ENCODE peak calls at places on chromosome 2, in seven cellular contexts. One of them, this sample, is unnamed.

GRCh38 chr2:25714740-25715139 is 41.4 kb upstream of the DTNB start:
- DNase-seq in fibroblast of villous mesenchyme: peak; percentile 8
- DNase-seq in RWPE1: no peak
- DNase-seq in spleen: no peak
- DNase-seq in mesothelial cell of epicardium: no peak
- DNase-seq in endothelial cell of umbilical vein: no peak
- DNase-seq in foreskin fibroblast: peak; percentile 66
- DNase-seq in this sample: no peak

GRCh38 chr2:14427982-14428567 is 204.4 kb upstream of the LRATD1 start:
- DNase-seq in mesothelial cell of epicardium: no peak
- DNase-seq in endothelial cell of umbilical vein: no peak
- DNase-seq in fibroblast of villous mesenchyme: peak; percentile 11
- DNase-seq in foreskin fibroblast: peak; percentile 45
- DNase-seq in spleen: no peak
- DNase-seq in RWPE1: no peak
- DNase-seq in this sample: no peak

GRCh38 chr2:218022851-218023530 is 20.2 kb upstream of the TNS1 start:
- DNase-seq in fibroblast of villous mesenchyme: no peak
- DNase-seq in foreskin fibroblast: no peak
- DNase-seq in spleen: peak; percentile 38
- DNase-seq in endothelial cell of umbilical vein: no peak
- DNase-seq in RWPE1: no peak
- DNase-seq in mesothelial cell of epicardium: no peak
- DNase-seq in this sample: no peak

GRCh38 chr2:71071681-71072398 is 3.4 kb downstream of the NAGK start:
- DNase-seq in endothelial cell of umbilical vein: peak; percentile 52
- DNase-seq in fibroblast of villous mesenchyme: peak; percentile 11
- DNase-seq in mesothelial cell of epicardium: no peak
- DNase-seq in RWPE1: no peak
- DNase-seq in spleen: peak; percentile 87
- DNase-seq in foreskin fibroblast: no peak
- DNase-seq in this sample: no peak

GRCh38 chr2:136492901-136493300 is 272.4 kb upstream of the THSD7B start:
- DNase-seq in fibroblast of villous mesenchyme: no peak
- DNase-seq in mesothelial cell of epicardium: no peak
- DNase-seq in RWPE1: no peak
- DNase-seq in endothelial cell of umbilical vein: no peak
- DNase-seq in spleen: no peak
- DNase-seq in foreskin fibroblast: no peak
- DNase-seq in this sample: no peak

GRCh38 chr2:148756292-148756975 is 111.9 kb downstream of the EPC2 start:
- DNase-seq in endothelial cell of umbilical vein: no peak
- DNase-seq in spleen: no peak
- DNase-seq in foreskin fibroblast: peak; percentile 87
- DNase-seq in mesothelial cell of epicardium: no peak
- DNase-seq in fibroblast of villous mesenchyme: peak; percentile 7
- DNase-seq in RWPE1: peak; percentile 55
- DNase-seq in this sample: no peak

GRCh38 chr2:83584674-83585073 is 874.4 kb downstream of the SUCLG1 start:
- DNase-seq in foreskin fibroblast: peak; percentile 36
- DNase-seq in spleen: no peak
- DNase-seq in fibroblast of villous mesenchyme: peak; percentile 36
- DNase-seq in endothelial cell of umbilical vein: peak; percentile 7
- DNase-seq in RWPE1: no peak
- DNase-seq in mesothelial cell of epicardium: no peak
- DNase-seq in this sample: no peak

GRCh38 chr2:129936334-129936934 is 43.0 kb upstream of the RAB6C start:
- DNase-seq in RWPE1: peak; percentile 39
- DNase-seq in spleen: no peak
- DNase-seq in foreskin fibroblast: no peak
- DNase-seq in endothelial cell of umbilical vein: no peak
- DNase-seq in mesothelial cell of epicardium: no peak
- DNase-seq in fibroblast of villous mesenchyme: peak; percentile 11
- DNase-seq in this sample: no peak

GRCh38 chr2:106956879-106957278 is 70.9 kb upstream of the ST6GAL2 start:
- DNase-seq in foreskin fibroblast: peak; percentile 98
- DNase-seq in fibroblast of villous mesenchyme: peak; percentile 94
- DNase-seq in endothelial cell of umbilical vein: no peak
- DNase-seq in mesothelial cell of epicardium: no peak
- DNase-seq in spleen: no peak
- DNase-seq in RWPE1: no peak
- DNase-seq in this sample: no peak

GRCh38 chr2:44077942-44078511 is 82.2 kb upstream of the LRPPRC start:
- DNase-seq in spleen: no peak
- DNase-seq in foreskin fibroblast: no peak
- DNase-seq in endothelial cell of umbilical vein: no peak
- DNase-seq in fibroblast of villous mesenchyme: no peak
- DNase-seq in RWPE1: no peak
- DNase-seq in mesothelial cell of epicardium: no peak
- DNase-seq in this sample: no peak

GRCh38 chr2:3365219-3365618 is 12.4 kb downstream of the EIPR1 start:
- DNase-seq in endothelial cell of umbilical vein: no peak
- DNase-seq in fibroblast of villous mesenchyme: no peak
- DNase-seq in mesothelial cell of epicardium: no peak
- DNase-seq in RWPE1: no peak
- DNase-seq in spleen: no peak
- DNase-seq in foreskin fibroblast: no peak
- DNase-seq in this sample: no peak

GRCh38 chr2:222609391-222609790 is 46.5 kb downstream of the FARSB start:
- DNase-seq in mesothelial cell of epicardium: no peak
- DNase-seq in RWPE1: no peak
- DNase-seq in fibroblast of villous mesenchyme: no peak
- DNase-seq in endothelial cell of umbilical vein: no peak
- DNase-seq in foreskin fibroblast: peak; percentile 46
- DNase-seq in spleen: no peak
- DNase-seq in this sample: no peak

GRCh38 chr2:183389546-183390080 is 265.4 kb downstream of the NUP35 start:
- DNase-seq in fibroblast of villous mesenchyme: no peak
- DNase-seq in mesothelial cell of epicardium: no peak
- DNase-seq in endothelial cell of umbilical vein: no peak
- DNase-seq in spleen: peak; percentile 68
- DNase-seq in foreskin fibroblast: no peak
- DNase-seq in RWPE1: no peak
- DNase-seq in this sample: no peak

GRCh38 chr2:45452866-45453265 is 158.2 kb downstream of the SRBD1 start:
- DNase-seq in RWPE1: no peak
- DNase-seq in fibroblast of villous mesenchyme: peak; percentile 94
- DNase-seq in mesothelial cell of epicardium: no peak
- DNase-seq in foreskin fibroblast: peak; percentile 95
- DNase-seq in spleen: no peak
- DNase-seq in endothelial cell of umbilical vein: no peak
- DNase-seq in this sample: no peak

GRCh38 chr2:53572696-53573095 is 194.9 kb upstream of the CHAC2 start:
- DNase-seq in RWPE1: no peak
- DNase-seq in fibroblast of villous mesenchyme: no peak
- DNase-seq in spleen: no peak
- DNase-seq in foreskin fibroblast: no peak
- DNase-seq in endothelial cell of umbilical vein: no peak
- DNase-seq in mesothelial cell of epicardium: no peak
- DNase-seq in this sample: no peak

GRCh38 chr2:53568463-53568862 is 199.1 kb upstream of the CHAC2 start:
- DNase-seq in spleen: no peak
- DNase-seq in foreskin fibroblast: no peak
- DNase-seq in mesothelial cell of epicardium: no peak
- DNase-seq in fibroblast of villous mesenchyme: peak; percentile 14
- DNase-seq in endothelial cell of umbilical vein: no peak
- DNase-seq in RWPE1: no peak
- DNase-seq in this sample: no peak

GRCh38 chr2:53567073-53567472 is 200.5 kb upstream of the CHAC2 start:
- DNase-seq in mesothelial cell of epicardium: no peak
- DNase-seq in endothelial cell of umbilical vein: no peak
- DNase-seq in spleen: no peak
- DNase-seq in fibroblast of villous mesenchyme: no peak
- DNase-seq in foreskin fibroblast: no peak
- DNase-seq in RWPE1: no peak
- DNase-seq in this sample: no peak

GRCh38 chr2:53575606-53576360 is 191.8 kb upstream of the CHAC2 start:
- DNase-seq in RWPE1: no peak
- DNase-seq in spleen: no peak
- DNase-seq in fibroblast of villous mesenchyme: peak; percentile 3
- DNase-seq in mesothelial cell of epicardium: no peak
- DNase-seq in foreskin fibroblast: no peak
- DNase-seq in endothelial cell of umbilical vein: no peak
- DNase-seq in this sample: no peak

GRCh38 chr2:53569957-53570727 is 197.5 kb upstream of the CHAC2 start:
- DNase-seq in mesothelial cell of epicardium: no peak
- DNase-seq in foreskin fibroblast: no peak
- DNase-seq in spleen: no peak
- DNase-seq in RWPE1: no peak
- DNase-seq in endothelial cell of umbilical vein: no peak
- DNase-seq in fibroblast of villous mesenchyme: no peak
- DNase-seq in this sample: no peak
- TF ChIP-seq CTCF in mesothelial cell of epicardium: no peak
- TF ChIP-seq CTCF in foreskin fibroblast: no peak
- TF ChIP-seq CTCF in spleen: no peak
- TF ChIP-seq CTCF in RWPE1: no peak
- TF ChIP-seq CTCF in endothelial cell of umbilical vein: no peak
- TF ChIP-seq CTCF in fibroblast of villous mesenchyme: no peak
- TF ChIP-seq CTCF in this sample: no peak

DNA sequence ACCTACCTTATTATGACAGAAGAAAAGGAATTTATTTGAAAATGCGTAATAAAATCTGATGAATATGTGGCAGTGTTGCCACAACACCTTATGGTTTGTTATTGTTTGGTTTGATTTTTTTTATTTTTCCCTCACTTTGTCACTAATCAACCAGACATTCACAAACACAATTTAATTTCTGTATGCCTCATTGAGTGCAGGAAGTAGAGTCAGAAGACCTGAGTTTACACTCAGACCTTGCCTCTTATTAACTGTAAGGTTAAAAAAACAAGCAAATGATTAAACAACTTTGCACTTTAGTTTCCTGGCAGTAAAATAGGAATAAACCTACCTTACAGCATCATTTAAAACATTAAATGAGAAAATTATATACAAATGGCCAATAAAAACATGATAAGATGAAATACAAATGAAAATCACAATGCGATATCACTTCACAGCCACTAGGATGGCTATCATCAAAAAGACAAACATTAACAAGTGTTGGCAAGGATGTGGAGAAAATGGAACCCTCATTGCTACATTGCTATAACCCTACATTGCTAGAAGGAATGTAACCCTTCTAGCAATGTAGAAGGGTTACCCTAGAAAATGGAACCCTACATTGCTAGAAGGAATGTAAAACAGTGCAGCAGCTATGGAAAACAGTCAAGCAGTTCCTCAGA is 3.3 kb downstream of the SESTD1 start:
- DNase-seq in RWPE1: no peak
- DNase-seq in fibroblast of villous mesenchyme: no peak
- DNase-seq in endothelial cell of umbilical vein: no peak
- DNase-seq in spleen: no peak
- DNase-seq in foreskin fibroblast: no peak
- DNase-seq in mesothelial cell of epicardium: no peak
- DNase-seq in this sample: no peak
- TF ChIP-seq CTCF in RWPE1: no peak
- TF ChIP-seq CTCF in fibroblast of villous mesenchyme: no peak
- TF ChIP-seq CTCF in endothelial cell of umbilical vein: no peak
- TF ChIP-seq CTCF in spleen: no peak
- TF ChIP-seq CTCF in foreskin fibroblast: no peak
- TF ChIP-seq CTCF in mesothelial cell of epicardium: peak; percentile 30
- TF ChIP-seq CTCF in this sample: no peak

GRCh38 chr2:97770450-97770849 is 57.1 kb downstream of the ZAP70 start:
- DNase-seq in endothelial cell of umbilical vein: no peak
- DNase-seq in fibroblast of villous mesenchyme: no peak
- DNase-seq in mesothelial cell of epicardium: no peak
- DNase-seq in RWPE1: no peak
- DNase-seq in foreskin fibroblast: no peak
- DNase-seq in spleen: no peak
- DNase-seq in this sample: no peak

GRCh38 chr2:97779141-97779540 is 65.8 kb downstream of the ZAP70 start:
- DNase-seq in mesothelial cell of epicardium: no peak
- DNase-seq in RWPE1: no peak
- DNase-seq in foreskin fibroblast: no peak
- DNase-seq in spleen: no peak
- DNase-seq in endothelial cell of umbilical vein: no peak
- DNase-seq in fibroblast of villous mesenchyme: no peak
- DNase-seq in this sample: no peak

GRCh38 chr2:97769308-97769707 is 55.9 kb downstream of the ZAP70 start:
- DNase-seq in RWPE1: no peak
- DNase-seq in spleen: no peak
- DNase-seq in foreskin fibroblast: no peak
- DNase-seq in mesothelial cell of epicardium: no peak
- DNase-seq in fibroblast of villous mesenchyme: no peak
- DNase-seq in endothelial cell of umbilical vein: no peak
- DNase-seq in this sample: no peak

GRCh38 chr2:97775074-97775473 is 61.7 kb downstream of the ZAP70 start:
- DNase-seq in spleen: no peak
- DNase-seq in fibroblast of villous mesenchyme: no peak
- DNase-seq in foreskin fibroblast: no peak
- DNase-seq in endothelial cell of umbilical vein: no peak
- DNase-seq in RWPE1: no peak
- DNase-seq in mesothelial cell of epicardium: no peak
- DNase-seq in this sample: no peak

GRCh38 chr2:97774425-97774824 is 61.0 kb downstream of the ZAP70 start:
- DNase-seq in fibroblast of villous mesenchyme: no peak
- DNase-seq in mesothelial cell of epicardium: no peak
- DNase-seq in endothelial cell of umbilical vein: peak; percentile 12
- DNase-seq in foreskin fibroblast: peak; percentile 43
- DNase-seq in RWPE1: peak; percentile 26
- DNase-seq in spleen: no peak
- DNase-seq in this sample: no peak
- TF ChIP-seq CTCF in fibroblast of villous mesenchyme: no peak
- TF ChIP-seq CTCF in mesothelial cell of epicardium: no peak
- TF ChIP-seq CTCF in endothelial cell of umbilical vein: peak; percentile 47
- TF ChIP-seq CTCF in foreskin fibroblast: peak; percentile 33
- TF ChIP-seq CTCF in RWPE1: peak; percentile 13
- TF ChIP-seq CTCF in spleen: no peak
- TF ChIP-seq CTCF in this sample: no peak

DNA sequence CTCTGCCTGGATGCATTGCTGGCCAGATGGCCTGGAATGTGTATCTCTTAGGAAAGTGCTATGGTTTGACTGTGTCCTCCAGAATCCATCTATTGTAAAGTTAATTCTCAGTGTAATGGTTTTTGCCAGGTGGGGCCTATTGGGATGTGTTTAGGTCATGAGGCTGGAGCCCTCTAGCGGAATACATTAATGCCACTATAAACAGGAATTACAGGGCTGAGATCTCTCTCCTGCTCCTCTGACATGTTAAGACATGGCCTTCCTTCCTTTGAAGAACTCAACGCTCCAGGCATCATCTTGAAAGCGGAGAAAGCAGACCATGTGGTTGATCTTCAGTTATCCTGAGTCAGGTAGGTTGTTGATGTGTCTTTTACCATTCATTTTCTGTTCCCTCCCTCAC is 276.4 kb downstream of the RPIA start:
- DNase-seq in spleen: no peak
- DNase-seq in mesothelial cell of epicardium: no peak
- DNase-seq in foreskin fibroblast: no peak
- DNase-seq in fibroblast of villous mesenchyme: no peak
- DNase-seq in RWPE1: peak; percentile 58
- DNase-seq in endothelial cell of umbilical vein: no peak
- DNase-seq in this sample: no peak
- TF ChIP-seq CTCF in spleen: no peak
- TF ChIP-seq CTCF in mesothelial cell of epicardium: no peak
- TF ChIP-seq CTCF in foreskin fibroblast: peak; percentile 2
- TF ChIP-seq CTCF in fibroblast of villous mesenchyme: peak; percentile 23
- TF ChIP-seq CTCF in RWPE1: no peak
- TF ChIP-seq CTCF in endothelial cell of umbilical vein: no peak
- TF ChIP-seq CTCF in this sample: no peak

GRCh38 chr2:29293830-29294438 is 178.7 kb downstream of the CLIP4 start:
- DNase-seq in foreskin fibroblast: peak; percentile 51
- DNase-seq in endothelial cell of umbilical vein: peak; percentile 23
- DNase-seq in spleen: no peak
- DNase-seq in RWPE1: peak; percentile 64
- DNase-seq in mesothelial cell of epicardium: peak; percentile 40
- DNase-seq in fibroblast of villous mesenchyme: peak; percentile 37
- DNase-seq in this sample: no peak
- TF ChIP-seq CTCF in foreskin fibroblast: no peak
- TF ChIP-seq CTCF in endothelial cell of umbilical vein: no peak
- TF ChIP-seq CTCF in spleen: no peak
- TF ChIP-seq CTCF in RWPE1: no peak
- TF ChIP-seq CTCF in mesothelial cell of epicardium: no peak
- TF ChIP-seq CTCF in fibroblast of villous mesenchyme: no peak
- TF ChIP-seq CTCF in this sample: no peak